ENCODE peak calls at places on chromosomes 5 and 9, in eight cellular contexts. One of them, this sample, is unnamed. For H3K9me3, the result is how much of the 10 kb centered on the place peaks cover.

GRCh38 chr5:149466457-149466972 is 84.7 kb downstream of the CSNK1A1 start:
- DNase-seq in adrenal gland: peak
- DNase-seq in A549: peak
- DNase-seq in SK-N-SH: no peak
- DNase-seq in CD4-positive, alpha-beta memory T cell: no peak
- DNase-seq in PC-9: no peak
- DNase-seq in gastrocnemius medialis: peak
- DNase-seq in OCI-LY7: no peak
- DNase-seq in this sample: no peak

GRCh38 chr5:136062563-136063274 is 33.9 kb downstream of the TGFBI start:
- DNase-seq in adrenal gland: no peak
- DNase-seq in A549: no peak
- DNase-seq in SK-N-SH: no peak
- DNase-seq in CD4-positive, alpha-beta memory T cell: peak
- DNase-seq in PC-9: peak
- DNase-seq in gastrocnemius medialis: no peak
- DNase-seq in OCI-LY7: peak
- DNase-seq in this sample: no peak

GRCh38 chr9:10387282-10387681 is 225.5 kb downstream of the PTPRD start:
- DNase-seq in adrenal gland: no peak
- DNase-seq in A549: no peak
- DNase-seq in SK-N-SH: no peak
- DNase-seq in CD4-positive, alpha-beta memory T cell: no peak
- DNase-seq in PC-9: no peak
- DNase-seq in gastrocnemius medialis: no peak
- DNase-seq in OCI-LY7: no peak
- DNase-seq in this sample: no peak

GRCh38 chr5:350355-350754 is 28.8 kb downstream of the AHRR start:
- DNase-seq in adrenal gland: no peak
- DNase-seq in A549: no peak
- DNase-seq in SK-N-SH: peak
- DNase-seq in CD4-positive, alpha-beta memory T cell: no peak
- DNase-seq in PC-9: no peak
- DNase-seq in gastrocnemius medialis: no peak
- DNase-seq in OCI-LY7: no peak
- DNase-seq in this sample: no peak

GRCh38 chr9:73892371-73892770 is 604.8 kb upstream of the RORB start:
- DNase-seq in adrenal gland: no peak
- DNase-seq in A549: no peak
- DNase-seq in SK-N-SH: no peak
- DNase-seq in CD4-positive, alpha-beta memory T cell: no peak
- DNase-seq in PC-9: no peak
- DNase-seq in gastrocnemius medialis: no peak
- DNase-seq in OCI-LY7: no peak
- DNase-seq in this sample: no peak

GRCh38 chr9:137064027-137064879 is 6.1 kb downstream of the SAPCD2 start:
- DNase-seq in adrenal gland: peak
- DNase-seq in A549: no peak
- DNase-seq in SK-N-SH: peak
- DNase-seq in CD4-positive, alpha-beta memory T cell: no peak
- DNase-seq in PC-9: no peak
- DNase-seq in gastrocnemius medialis: no peak
- DNase-seq in OCI-LY7: peak
- DNase-seq in this sample: no peak

GRCh38 chr5:74587300-74587699 is 53.2 kb downstream of the ENC1 start:
- DNase-seq in adrenal gland: no peak
- DNase-seq in A549: no peak
- DNase-seq in SK-N-SH: no peak
- DNase-seq in CD4-positive, alpha-beta memory T cell: no peak
- DNase-seq in PC-9: no peak
- DNase-seq in gastrocnemius medialis: no peak
- DNase-seq in OCI-LY7: no peak
- DNase-seq in this sample: no peak

GRCh38 chr9:33320568-33321261 is 30.4 kb downstream of the NFX1 start:
- DNase-seq in adrenal gland: peak
- DNase-seq in A549: peak
- DNase-seq in SK-N-SH: no peak
- DNase-seq in CD4-positive, alpha-beta memory T cell: no peak
- DNase-seq in PC-9: peak
- DNase-seq in gastrocnemius medialis: peak
- DNase-seq in OCI-LY7: no peak
- DNase-seq in this sample: no peak

GRCh38 chr5:118146824-118147223 is 841.5 kb downstream of the DTWD2 start:
- DNase-seq in adrenal gland: no peak
- DNase-seq in A549: no peak
- DNase-seq in SK-N-SH: no peak
- DNase-seq in CD4-positive, alpha-beta memory T cell: no peak
- DNase-seq in PC-9: no peak
- DNase-seq in gastrocnemius medialis: no peak
- DNase-seq in OCI-LY7: no peak
- DNase-seq in this sample: no peak

GRCh38 chr9:77977210-77977611 is 54.4 kb downstream of the GNAQ start:
- DNase-seq in adrenal gland: peak
- DNase-seq in A549: peak
- DNase-seq in SK-N-SH: peak
- DNase-seq in CD4-positive, alpha-beta memory T cell: peak
- DNase-seq in PC-9: peak
- DNase-seq in gastrocnemius medialis: peak
- DNase-seq in OCI-LY7: peak
- DNase-seq in this sample: peak

GRCh38 chr9:18920141-18920611 is 112.8 kb downstream of the SAXO1 start:
- DNase-seq in adrenal gland: no peak
- DNase-seq in A549: no peak
- DNase-seq in SK-N-SH: no peak
- DNase-seq in CD4-positive, alpha-beta memory T cell: no peak
- DNase-seq in PC-9: no peak
- DNase-seq in gastrocnemius medialis: no peak
- DNase-seq in OCI-LY7: no peak
- DNase-seq in this sample: no peak

GRCh38 chr9:113299800-113300292 is 3.3 kb downstream of the RNF183 start:
- DNase-seq in adrenal gland: peak
- DNase-seq in A549: no peak
- DNase-seq in SK-N-SH: no peak
- DNase-seq in CD4-positive, alpha-beta memory T cell: no peak
- DNase-seq in PC-9: no peak
- DNase-seq in gastrocnemius medialis: no peak
- DNase-seq in OCI-LY7: no peak
- DNase-seq in this sample: no peak

GRCh38 chr5:132714456-132715307 is 22.7 kb downstream of the KIF3A start:
- DNase-seq in adrenal gland: no peak
- DNase-seq in A549: no peak
- DNase-seq in SK-N-SH: no peak
- DNase-seq in CD4-positive, alpha-beta memory T cell: peak
- DNase-seq in PC-9: no peak
- DNase-seq in gastrocnemius medialis: no peak
- DNase-seq in OCI-LY7: peak
- DNase-seq in this sample: no peak

GRCh38 chr5:142441638-142442037 is 116.8 kb upstream of the SPRY4 start:
- DNase-seq in adrenal gland: peak
- DNase-seq in A549: no peak
- DNase-seq in SK-N-SH: no peak
- DNase-seq in CD4-positive, alpha-beta memory T cell: peak
- DNase-seq in PC-9: no peak
- DNase-seq in gastrocnemius medialis: peak
- DNase-seq in OCI-LY7: no peak
- DNase-seq in this sample: no peak

GRCh38 chr5:45696206-45696836 is at the start of gene HCN1:
- DNase-seq in adrenal gland: peak
- DNase-seq in A549: peak
- DNase-seq in SK-N-SH: peak
- DNase-seq in CD4-positive, alpha-beta memory T cell: no peak
- DNase-seq in PC-9: no peak
- DNase-seq in gastrocnemius medialis: peak
- DNase-seq in OCI-LY7: no peak
- DNase-seq in this sample: no peak

GRCh38 chr5:168528521-168529360 is at the start of gene FBLL1:
- DNase-seq in adrenal gland: peak
- DNase-seq in A549: no peak
- DNase-seq in SK-N-SH: peak
- DNase-seq in CD4-positive, alpha-beta memory T cell: peak
- DNase-seq in PC-9: no peak
- DNase-seq in gastrocnemius medialis: no peak
- DNase-seq in OCI-LY7: no peak
- DNase-seq in this sample: no peak

GRCh38 chr9:93061260-93061751 is 2.8 kb downstream of the SUSD3 start:
- DNase-seq in adrenal gland: no peak
- DNase-seq in A549: no peak
- DNase-seq in SK-N-SH: no peak
- DNase-seq in CD4-positive, alpha-beta memory T cell: no peak
- DNase-seq in PC-9: no peak
- DNase-seq in gastrocnemius medialis: no peak
- DNase-seq in OCI-LY7: no peak
- DNase-seq in this sample: no peak

GRCh38 chr9:126211441-126212074 is 115.1 kb upstream of the MVB12B start:
- DNase-seq in adrenal gland: no peak
- DNase-seq in A549: no peak
- DNase-seq in SK-N-SH: no peak
- DNase-seq in CD4-positive, alpha-beta memory T cell: no peak
- DNase-seq in PC-9: no peak
- DNase-seq in gastrocnemius medialis: no peak
- DNase-seq in OCI-LY7: no peak
- DNase-seq in this sample: no peak

GRCh38 chr9:34684145-34684544 is 6.9 kb downstream of the CCL19 start:
- DNase-seq in adrenal gland: no peak
- DNase-seq in A549: no peak
- DNase-seq in SK-N-SH: no peak
- DNase-seq in CD4-positive, alpha-beta memory T cell: no peak
- DNase-seq in PC-9: no peak
- DNase-seq in gastrocnemius medialis: no peak
- DNase-seq in OCI-LY7: no peak
- DNase-seq in this sample: no peak

GRCh38 chr9:124334568-124335319 is 77.0 kb downstream of the NEK6 start:
- DNase-seq in adrenal gland: no peak
- DNase-seq in A549: no peak
- DNase-seq in SK-N-SH: no peak
- DNase-seq in CD4-positive, alpha-beta memory T cell: no peak
- DNase-seq in PC-9: no peak
- DNase-seq in gastrocnemius medialis: no peak
- DNase-seq in OCI-LY7: no peak
- DNase-seq in this sample: no peak

GRCh38 chr9:12464368-12464767 is 228.8 kb upstream of the TYRP1 start:
- DNase-seq in adrenal gland: no peak
- DNase-seq in A549: no peak
- DNase-seq in SK-N-SH: no peak
- DNase-seq in CD4-positive, alpha-beta memory T cell: no peak
- DNase-seq in PC-9: no peak
- DNase-seq in gastrocnemius medialis: no peak
- DNase-seq in OCI-LY7: no peak
- DNase-seq in this sample: no peak

GRCh38 chr5:56055287-56055686 is 60.5 kb upstream of the IL6ST start:
- DNase-seq in adrenal gland: no peak
- DNase-seq in A549: no peak
- DNase-seq in SK-N-SH: no peak
- DNase-seq in CD4-positive, alpha-beta memory T cell: no peak
- DNase-seq in PC-9: no peak
- DNase-seq in gastrocnemius medialis: no peak
- DNase-seq in OCI-LY7: no peak
- DNase-seq in this sample: no peak

GRCh38 chr5:115962565-115963402 is 509 bp downstream of the LVRN start:
- DNase-seq in adrenal gland: no peak
- DNase-seq in A549: no peak
- DNase-seq in SK-N-SH: peak
- DNase-seq in CD4-positive, alpha-beta memory T cell: no peak
- DNase-seq in PC-9: no peak
- DNase-seq in gastrocnemius medialis: peak
- DNase-seq in OCI-LY7: no peak
- DNase-seq in this sample: no peak

GRCh38 chr9:120383999-120384924 is 195.7 kb downstream of the CDK5RAP2 start:
- DNase-seq in adrenal gland: no peak
- DNase-seq in A549: no peak
- DNase-seq in SK-N-SH: peak
- DNase-seq in CD4-positive, alpha-beta memory T cell: no peak
- DNase-seq in PC-9: no peak
- DNase-seq in gastrocnemius medialis: no peak
- DNase-seq in OCI-LY7: no peak
- DNase-seq in this sample: no peak

GRCh38 chr9:89969881-89970639 is 365.2 kb downstream of the GADD45G start:
- DNase-seq in adrenal gland: no peak
- DNase-seq in A549: no peak
- DNase-seq in SK-N-SH: no peak
- DNase-seq in CD4-positive, alpha-beta memory T cell: no peak
- DNase-seq in PC-9: no peak
- DNase-seq in gastrocnemius medialis: no peak
- DNase-seq in OCI-LY7: no peak
- DNase-seq in this sample: no peak
- H3K9me3 ChIP-seq in adrenal gland: under half
- H3K9me3 ChIP-seq in A549: under half
- H3K9me3 ChIP-seq in SK-N-SH: under half
- H3K9me3 ChIP-seq in CD4-positive, alpha-beta memory T cell: under half
- H3K9me3 ChIP-seq in PC-9: under half
- H3K9me3 ChIP-seq in gastrocnemius medialis: under half
- H3K9me3 ChIP-seq in OCI-LY7: under half
- H3K9me3 ChIP-seq in this sample: under half

GRCh38 chr5:146816775-146817387 is 61.7 kb downstream of the PPP2R2B start:
- DNase-seq in adrenal gland: no peak
- DNase-seq in A549: no peak
- DNase-seq in SK-N-SH: no peak
- DNase-seq in CD4-positive, alpha-beta memory T cell: no peak
- DNase-seq in PC-9: no peak
- DNase-seq in gastrocnemius medialis: no peak
- DNase-seq in OCI-LY7: no peak
- DNase-seq in this sample: no peak
- H3K27ac ChIP-seq in adrenal gland: no peak
- H3K27ac ChIP-seq in A549: no peak
- H3K27ac ChIP-seq in SK-N-SH: no peak
- H3K27ac ChIP-seq in CD4-positive, alpha-beta memory T cell: no peak
- H3K27ac ChIP-seq in PC-9: no peak
- H3K27ac ChIP-seq in gastrocnemius medialis: no peak
- H3K27ac ChIP-seq in OCI-LY7: no peak
- H3K27ac ChIP-seq in this sample: no peak

DNA sequence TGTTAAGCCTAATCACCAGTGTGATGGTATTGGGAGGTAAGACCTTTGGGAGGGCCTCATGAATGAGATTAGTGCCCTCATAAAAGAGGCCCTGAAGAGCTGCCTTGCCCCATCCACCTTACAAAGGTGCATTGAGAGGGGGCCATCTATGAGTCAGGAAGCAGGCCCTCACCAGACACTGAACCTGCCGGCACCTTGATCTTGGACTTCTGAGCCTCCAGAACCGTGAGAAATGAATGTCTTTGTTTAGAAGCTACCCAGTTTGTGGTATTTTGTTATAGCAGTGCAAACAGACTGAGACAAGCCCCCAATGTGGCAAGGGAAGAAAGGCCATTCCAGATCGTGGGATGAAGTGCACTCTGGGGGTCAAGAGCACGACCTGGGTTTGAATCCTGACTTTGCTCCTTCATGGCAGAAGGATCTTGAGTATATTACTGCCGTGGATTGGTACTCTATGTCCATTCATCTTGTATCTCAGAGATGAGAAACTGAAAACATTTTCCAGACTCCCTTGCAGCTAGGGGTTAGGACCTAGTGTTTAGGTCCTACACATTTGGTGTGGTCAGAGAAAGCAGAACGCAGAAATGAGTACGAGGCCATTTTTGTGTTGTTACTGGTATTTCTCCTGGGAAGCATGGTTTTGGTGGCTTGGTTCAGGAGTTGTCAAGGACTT is 86.7 kb downstream of the PTCH1 start:
- DNase-seq in adrenal gland: no peak
- DNase-seq in A549: no peak
- DNase-seq in SK-N-SH: no peak
- DNase-seq in CD4-positive, alpha-beta memory T cell: no peak
- DNase-seq in PC-9: no peak
- DNase-seq in gastrocnemius medialis: no peak
- DNase-seq in OCI-LY7: no peak
- DNase-seq in this sample: no peak
- H3K9me3 ChIP-seq in adrenal gland: under half
- H3K9me3 ChIP-seq in A549: under half
- H3K9me3 ChIP-seq in SK-N-SH: under half
- H3K9me3 ChIP-seq in CD4-positive, alpha-beta memory T cell: under half
- H3K9me3 ChIP-seq in PC-9: under half
- H3K9me3 ChIP-seq in gastrocnemius medialis: under half
- H3K9me3 ChIP-seq in OCI-LY7: under half
- H3K9me3 ChIP-seq in this sample: under half

GRCh38 chr5:4533457-4534105 is 606.5 kb upstream of the ADAMTS16 start:
- DNase-seq in adrenal gland: no peak
- DNase-seq in A549: no peak
- DNase-seq in SK-N-SH: no peak
- DNase-seq in CD4-positive, alpha-beta memory T cell: no peak
- DNase-seq in PC-9: no peak
- DNase-seq in gastrocnemius medialis: no peak
- DNase-seq in OCI-LY7: no peak
- DNase-seq in this sample: no peak
- H3K27ac ChIP-seq in adrenal gland: no peak
- H3K27ac ChIP-seq in A549: no peak
- H3K27ac ChIP-seq in SK-N-SH: no peak
- H3K27ac ChIP-seq in CD4-positive, alpha-beta memory T cell: no peak
- H3K27ac ChIP-seq in PC-9: no peak
- H3K27ac ChIP-seq in gastrocnemius medialis: no peak
- H3K27ac ChIP-seq in OCI-LY7: no peak
- H3K27ac ChIP-seq in this sample: no peak